ENCODE peak calls at places on chromosome 11, in ten cellular contexts. V is spleen; W is PC-9; E is NT2/D1; C is BJ; X is sigmoid colon; Y is lower lobe of right lung; K is prostate gland; H is CD4-positive, alpha-beta memory T cell; I is endothelial cell of umbilical vein. U is an unnamed sample.

GRCh38 chr11:29268733-29269132 is 748.1 kb downstream of the KCNA4 start:
- DNase-seq in V (no peak), W (no peak), E (no peak), C (no peak), X (no peak), Y (no peak), K (no peak), H (no peak), I (no peak), U (no peak)

GRCh38 chr11:65920035-65920802 is 993 bp downstream of the DRAP1 start:
- DNase-seq in V (peak; percentile 87), W (no peak), E (no peak), C (no peak), X (peak; percentile 74), Y (no peak), K (no peak), H (no peak), I (no peak), U (peak; percentile 74)

GRCh38 chr11:72583616-72584292 is 90.5 kb downstream of the PDE2A start:
- DNase-seq in V (no peak), W (no peak), E (no peak), C (no peak), X (peak; percentile 63), Y (peak; percentile 17), K (no peak), H (no peak), I (no peak), U (peak; percentile 29)

GRCh38 chr11:70174846-70175764 is 28.0 kb upstream of the FADD start:
- DNase-seq in V (no peak), W (no peak), E (no peak), C (no peak), X (no peak), Y (no peak), K (peak; percentile 39), H (no peak), I (peak; percentile 15), U (no peak)

GRCh38 chr11:128341280-128341679 is 246.1 kb downstream of the ETS1 start:
- DNase-seq in V (no peak), W (no peak), E (no peak), C (no peak), X (no peak), Y (no peak), K (no peak), H (peak; percentile 86), I (peak; percentile 55), U (no peak)

GRCh38 chr11:100719362-100719761 is 32.3 kb downstream of the ARHGAP42 start:
- DNase-seq in V (no peak), W (peak; percentile 76), E (peak; percentile 59), C (no peak), X (no peak), Y (no peak), K (no peak), H (no peak), I (no peak), U (no peak)

GRCh38 chr11:104623518-104623917 is 274.7 kb downstream of the CASP12 start:
- DNase-seq in V (no peak), W (peak; percentile 77), E (no peak), C (no peak), X (no peak), Y (no peak), K (no peak), H (no peak), I (peak; percentile 32), U (no peak)

GRCh38 chr11:112503410-112503809 is 242.8 kb upstream of the PLET1 start:
- DNase-seq in V (no peak), W (no peak), E (no peak), C (no peak), X (no peak), Y (no peak), K (no peak), H (no peak), I (no peak), U (no peak)

GRCh38 chr11:356610-357009 is 12.7 kb upstream of the B4GALNT4 start:
- DNase-seq in V (peak; percentile 2), W (no peak), E (no peak), C (no peak), X (no peak), Y (no peak), K (no peak), H (no peak), I (no peak), U (peak; percentile 15)

GRCh38 chr11:357582-357981 is 11.7 kb upstream of the B4GALNT4 start:
- DNase-seq in V (peak; percentile 4), W (no peak), E (no peak), C (no peak), X (no peak), Y (no peak), K (no peak), H (no peak), I (no peak), U (no peak)

GRCh38 chr11:358129-358805 is 11.0 kb upstream of the B4GALNT4 start:
- DNase-seq in V (peak; percentile 61), W (no peak), E (no peak), C (no peak), X (peak; percentile 69), Y (no peak), K (no peak), H (no peak), I (no peak), U (peak; percentile 56)

GRCh38 chr11:360326-361280 is 8.7 kb upstream of the B4GALNT4 start:
- DNase-seq in V (peak; percentile 68), W (no peak), E (no peak), C (no peak), X (peak; percentile 72), Y (no peak), K (no peak), H (no peak), I (no peak), U (peak; percentile 77)

DNA sequence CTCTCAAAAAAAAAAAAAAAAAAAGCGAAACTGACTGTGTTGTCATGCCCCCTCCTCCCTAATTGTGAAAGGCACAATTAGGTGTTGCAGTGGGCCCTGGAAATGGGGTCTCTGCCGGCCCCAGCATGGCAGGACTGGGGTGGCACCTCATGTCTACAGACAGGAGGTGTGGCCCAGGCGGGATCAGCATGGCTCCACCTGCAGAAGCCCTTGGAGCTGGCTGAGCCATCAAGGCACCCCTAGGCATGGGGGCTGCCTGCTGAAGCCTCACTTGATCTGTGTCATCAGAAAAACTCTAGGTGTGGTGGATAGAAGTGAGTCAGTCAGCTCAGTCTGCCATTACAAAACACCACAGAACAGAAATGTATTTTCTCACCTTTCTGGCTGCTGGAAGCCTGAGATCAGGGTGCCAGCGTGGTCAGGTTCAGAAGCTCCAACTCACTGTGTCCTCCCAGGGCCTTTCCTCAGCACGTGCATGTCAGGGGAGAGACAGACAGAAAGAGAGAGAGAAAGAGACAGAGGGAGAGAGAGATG is 10.1 kb upstream of the B4GALNT4 start:
- DNase-seq in V (peak; percentile 69), W (no peak), E (no peak), C (no peak), X (peak; percentile 47), Y (no peak), K (no peak), H (peak; percentile 20), I (no peak), U (peak; percentile 77)
- H3K27me3 ChIP-seq in V (no peaks in the 10 kb centered on the region), W (no peaks in the 10 kb centered on the region), E (peaks cover 5% of the 10 kb centered on the region), C (peaks cover 5% of the 10 kb centered on the region), X (peaks cover 4% of the 10 kb centered on the region), Y (no peaks in the 10 kb centered on the region), K (no peaks in the 10 kb centered on the region), H (no peaks in the 10 kb centered on the region), I (no peaks in the 10 kb centered on the region), U (peaks cover 22% of the 10 kb centered on the region)

DNA sequence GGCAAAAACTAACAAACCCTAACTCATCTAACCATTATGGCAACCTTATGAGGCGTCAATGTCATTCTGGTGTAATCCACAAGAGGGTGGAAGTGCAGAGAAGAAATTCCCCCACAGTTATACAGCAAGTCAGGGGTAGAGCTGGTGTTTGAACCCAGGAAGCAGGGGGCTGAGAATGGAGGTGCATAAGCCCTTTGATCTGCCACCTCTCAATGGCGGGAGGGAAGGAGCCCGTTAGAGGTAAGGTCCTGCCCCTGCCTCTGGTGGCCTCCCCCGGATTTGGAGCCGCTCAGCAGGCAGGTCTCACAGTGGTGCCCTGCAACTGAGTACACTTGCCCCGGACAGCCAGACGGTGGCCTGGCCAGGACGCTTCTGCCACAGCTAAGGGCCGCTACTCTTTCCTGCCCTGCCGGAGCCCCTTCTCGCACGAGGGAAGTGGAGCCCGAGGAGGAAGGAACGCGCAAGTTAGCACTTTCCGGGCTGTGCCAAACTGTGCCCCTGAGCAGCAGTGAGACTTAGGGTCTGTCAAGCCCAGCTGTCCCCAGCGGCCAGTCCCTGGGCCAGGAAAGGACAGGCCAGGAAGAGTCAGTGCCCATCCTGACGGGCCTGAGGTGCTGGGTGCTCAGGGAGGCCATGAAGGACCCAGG is 1.1 kb downstream of the FXYD2 start:
- DNase-seq in V (peak; percentile 79), W (no peak), E (no peak), C (no peak), X (peak; percentile 75), Y (no peak), K (no peak), H (peak; percentile 45), I (peak; percentile 41), U (no peak)
- H3K27me3 ChIP-seq in V (no peaks in the 10 kb centered on the region), W (peaks cover 31% of the 10 kb centered on the region), E (no peaks in the 10 kb centered on the region), C (no peaks in the 10 kb centered on the region), X (no peaks in the 10 kb centered on the region), Y (peaks cover 3% of the 10 kb centered on the region), K (no peaks in the 10 kb centered on the region), H (no peaks in the 10 kb centered on the region), I (no peaks in the 10 kb centered on the region), U (peaks cover under 1% of the 10 kb centered on the region)

DNA sequence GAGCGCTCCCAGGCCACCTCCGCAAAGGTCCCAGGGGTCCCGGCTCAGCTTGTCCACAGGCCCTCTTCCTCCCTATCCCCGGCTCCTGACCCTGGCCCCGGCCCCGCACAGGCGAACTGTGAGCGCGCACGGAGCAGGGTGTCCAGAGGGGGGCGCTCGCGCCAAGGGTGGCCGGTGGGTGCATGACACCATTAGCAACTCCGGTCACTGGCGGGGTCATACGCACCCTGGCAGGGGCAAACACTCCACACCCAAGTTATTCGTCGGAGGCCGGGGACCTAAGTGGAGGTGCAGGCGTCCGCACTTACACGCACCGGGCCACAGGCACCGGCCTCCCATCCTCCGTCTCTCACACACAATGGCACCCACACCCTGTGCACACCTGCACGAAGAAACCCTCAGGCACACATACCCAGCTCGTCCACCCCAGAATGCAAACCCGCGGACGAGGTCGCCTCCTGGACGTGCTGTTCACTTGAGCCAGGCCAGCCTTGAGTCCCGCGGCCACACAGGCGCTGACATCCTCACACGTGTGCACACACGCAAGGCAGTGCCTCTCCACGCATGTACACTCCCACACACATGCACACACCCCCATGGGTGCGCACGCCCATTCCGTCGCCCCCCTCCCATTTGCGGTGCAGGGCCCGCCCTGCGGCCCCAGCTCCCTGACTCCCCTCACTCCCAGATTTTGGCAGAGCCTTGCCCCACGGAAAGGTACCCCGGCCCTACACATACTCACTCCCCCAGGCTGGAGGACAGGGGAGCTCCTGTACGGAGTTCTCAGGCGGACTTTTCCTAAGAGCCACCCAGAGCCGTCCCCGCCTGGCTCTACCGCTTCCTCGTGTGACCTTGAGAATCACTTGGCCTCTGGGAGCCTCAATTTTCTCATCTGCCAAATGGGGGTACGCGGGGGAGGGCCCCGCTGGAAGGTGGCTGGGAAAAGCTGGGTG is at the start of gene RASGRP2:
- DNase-seq in V (peak; percentile 99), W (no peak), E (no peak), C (no peak), X (peak; percentile 93), Y (peak; percentile 90), K (peak; percentile 36), H (peak; percentile 89), I (peak; percentile 30), U (peak; percentile 90)
- H3K27me3 ChIP-seq in V (no peaks in the 10 kb centered on the region), W (peaks cover 51% of the 10 kb centered on the region), E (peaks cover 59% of the 10 kb centered on the region), C (peaks cover 38% of the 10 kb centered on the region), X (no peaks in the 10 kb centered on the region), Y (peaks cover 14% of the 10 kb centered on the region), K (no peaks in the 10 kb centered on the region), H (no peaks in the 10 kb centered on the region), I (peaks cover 27% of the 10 kb centered on the region), U (peaks cover 43% of the 10 kb centered on the region)

DNA sequence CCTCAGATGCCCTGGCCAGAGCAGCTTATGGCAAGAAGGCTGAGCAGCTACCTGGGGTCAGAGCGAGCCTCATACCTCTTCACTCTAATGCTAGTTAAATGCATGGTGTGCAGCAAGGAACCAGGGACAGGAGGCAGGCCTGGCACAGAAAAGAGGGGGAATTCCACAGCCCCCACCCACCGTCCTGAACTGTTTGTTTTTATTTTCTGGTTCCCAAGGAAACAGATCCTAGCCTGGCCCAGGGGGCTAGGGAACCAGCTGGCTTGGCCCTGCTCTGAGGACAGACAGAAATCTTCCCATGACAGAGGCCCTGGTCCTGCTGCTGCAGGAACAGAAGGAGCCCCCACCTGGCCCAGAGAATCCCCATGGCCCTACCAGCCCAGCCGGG is 40.4 kb downstream of the SLCO2B1 start:
- DNase-seq in V (no peak), W (no peak), E (peak; percentile 46), C (no peak), X (no peak), Y (no peak), K (no peak), H (no peak), I (peak; percentile 49), U (no peak)
- H3K27me3 ChIP-seq in V (no peaks in the 10 kb centered on the region), W (peaks cover 85% of the 10 kb centered on the region), E (no peaks in the 10 kb centered on the region), C (peaks cover 7% of the 10 kb centered on the region), X (no peaks in the 10 kb centered on the region), Y (no peaks in the 10 kb centered on the region), K (no peaks in the 10 kb centered on the region), H (no peaks in the 10 kb centered on the region), I (no peaks in the 10 kb centered on the region), U (no peaks in the 10 kb centered on the region)